ENCODE peak calls at places on chromosomes 11 and 22, in five cellular contexts. One of them, this sample, is unnamed.

GRCh38 chr11:132278801-132279574 is 908.6 kb downstream of the NTM start:
- DNase-seq in anterior cingulate cortex: no peak
- DNase-seq in MM.1S: peak; percentile 58
- DNase-seq in H7: peak; percentile 52
- DNase-seq in NCI-H1417: peak; percentile 7
- DNase-seq in this sample: no peak

GRCh38 chr11:134951305-134951700 is 539.3 kb upstream of the B3GAT1 start:
- DNase-seq in anterior cingulate cortex: peak; percentile 42
- DNase-seq in MM.1S: no peak
- DNase-seq in H7: peak; percentile 39
- DNase-seq in NCI-H1417: no peak
- DNase-seq in this sample: no peak

GRCh38 chr11:125285844-125286243 is 121.3 kb downstream of the PKNOX2 start:
- DNase-seq in anterior cingulate cortex: no peak
- DNase-seq in MM.1S: no peak
- DNase-seq in H7: no peak
- DNase-seq in NCI-H1417: no peak
- DNase-seq in this sample: no peak

GRCh38 chr11:103395612-103396011 is 286.4 kb downstream of the DYNC2H1 start:
- DNase-seq in anterior cingulate cortex: no peak
- DNase-seq in MM.1S: no peak
- DNase-seq in H7: no peak
- DNase-seq in NCI-H1417: no peak
- DNase-seq in this sample: no peak

GRCh38 chr11:72724851-72725730 is 27.1 kb downstream of the ARAP1 start:
- DNase-seq in anterior cingulate cortex: peak; percentile 19
- DNase-seq in MM.1S: peak; percentile 65
- DNase-seq in H7: peak; percentile 93
- DNase-seq in NCI-H1417: peak; percentile 82
- DNase-seq in this sample: peak; percentile 86

GRCh38 chr11:113262594-113262993 is 51.8 kb upstream of the TTC12 start:
- DNase-seq in anterior cingulate cortex: no peak
- DNase-seq in MM.1S: no peak
- DNase-seq in H7: no peak
- DNase-seq in NCI-H1417: no peak
- DNase-seq in this sample: no peak

GRCh38 chr11:112485280-112485679 is 224.6 kb upstream of the PLET1 start:
- DNase-seq in anterior cingulate cortex: no peak
- DNase-seq in MM.1S: no peak
- DNase-seq in H7: no peak
- DNase-seq in NCI-H1417: no peak
- DNase-seq in this sample: no peak

GRCh38 chr11:44577231-44577834 is 11.9 kb downstream of the CD82 start:
- DNase-seq in anterior cingulate cortex: no peak
- DNase-seq in MM.1S: no peak
- DNase-seq in H7: peak; percentile 32
- DNase-seq in NCI-H1417: no peak
- DNase-seq in this sample: no peak

GRCh38 chr22:27677895-27678458 is 123.6 kb downstream of the MN1 start:
- DNase-seq in anterior cingulate cortex: no peak
- DNase-seq in MM.1S: no peak
- DNase-seq in H7: peak; percentile 8
- DNase-seq in NCI-H1417: no peak
- DNase-seq in this sample: no peak

GRCh38 chr11:96065379-96065778 is 141.5 kb upstream of the MTMR2 start:
- DNase-seq in anterior cingulate cortex: no peak
- DNase-seq in MM.1S: no peak
- DNase-seq in H7: no peak
- DNase-seq in NCI-H1417: no peak
- DNase-seq in this sample: no peak

GRCh38 chr11:112784323-112785073 is 176.7 kb upstream of the NCAM1 start:
- DNase-seq in anterior cingulate cortex: peak; percentile 56
- DNase-seq in MM.1S: no peak
- DNase-seq in H7: peak; percentile 75
- DNase-seq in NCI-H1417: no peak
- DNase-seq in this sample: peak; percentile 71

GRCh38 chr22:38481871-38482332 is 14.0 kb downstream of the KDELR3 start:
- DNase-seq in anterior cingulate cortex: no peak
- DNase-seq in MM.1S: no peak
- DNase-seq in H7: no peak
- DNase-seq in NCI-H1417: no peak
- DNase-seq in this sample: no peak

GRCh38 chr11:57353461-57354251 is 15.5 kb downstream of the P2RX3 start:
- DNase-seq in anterior cingulate cortex: no peak
- DNase-seq in MM.1S: no peak
- DNase-seq in H7: no peak
- DNase-seq in NCI-H1417: no peak
- DNase-seq in this sample: no peak

GRCh38 chr22:35444685-35445399 is 44.9 kb downstream of the MCM5 start:
- DNase-seq in anterior cingulate cortex: no peak
- DNase-seq in MM.1S: no peak
- DNase-seq in H7: no peak
- DNase-seq in NCI-H1417: no peak
- DNase-seq in this sample: no peak

GRCh38 chr11:119371778-119372182 is 9.7 kb downstream of the USP2 start:
- DNase-seq in anterior cingulate cortex: peak; percentile 46
- DNase-seq in MM.1S: no peak
- DNase-seq in H7: no peak
- DNase-seq in NCI-H1417: peak; percentile 28
- DNase-seq in this sample: no peak

GRCh38 chr11:2041963-2042362 is 44.3 kb upstream of the H19 start:
- DNase-seq in anterior cingulate cortex: no peak
- DNase-seq in MM.1S: no peak
- DNase-seq in H7: no peak
- DNase-seq in NCI-H1417: no peak
- DNase-seq in this sample: no peak

GRCh38 chr11:91907225-91907624 is 317.4 kb upstream of the FAT3 start:
- DNase-seq in anterior cingulate cortex: no peak
- DNase-seq in MM.1S: no peak
- DNase-seq in H7: no peak
- DNase-seq in NCI-H1417: no peak
- DNase-seq in this sample: no peak

GRCh38 chr11:93225642-93226041 is 27.9 kb upstream of the SLC36A4 start:
- DNase-seq in anterior cingulate cortex: peak; percentile 7
- DNase-seq in MM.1S: no peak
- DNase-seq in H7: no peak
- DNase-seq in NCI-H1417: peak; percentile 35
- DNase-seq in this sample: peak; percentile 90

GRCh38 chr11:121557348-121557747 is 104.6 kb upstream of the SORL1-AS1 start:
- DNase-seq in anterior cingulate cortex: no peak
- DNase-seq in MM.1S: no peak
- DNase-seq in H7: no peak
- DNase-seq in NCI-H1417: no peak
- DNase-seq in this sample: no peak

GRCh38 chr11:46918087-46918751 is at the start of gene LRP4:
- DNase-seq in anterior cingulate cortex: no peak
- DNase-seq in MM.1S: peak; percentile 49
- DNase-seq in H7: peak; percentile 97
- DNase-seq in NCI-H1417: peak; percentile 43
- DNase-seq in this sample: no peak

GRCh38 chr11:122998727-122999370 is 17.2 kb upstream of the BSX start:
- DNase-seq in anterior cingulate cortex: no peak
- DNase-seq in MM.1S: no peak
- DNase-seq in H7: no peak
- DNase-seq in NCI-H1417: no peak
- DNase-seq in this sample: no peak

GRCh38 chr11:74288161-74288560 is 23.3 kb downstream of the P4HA3 start:
- DNase-seq in anterior cingulate cortex: no peak
- DNase-seq in MM.1S: no peak
- DNase-seq in H7: no peak
- DNase-seq in NCI-H1417: no peak
- DNase-seq in this sample: no peak

GRCh38 chr22:27212081-27212480 is 554.7 kb downstream of the MIAT start:
- DNase-seq in anterior cingulate cortex: no peak
- DNase-seq in MM.1S: no peak
- DNase-seq in H7: no peak
- DNase-seq in NCI-H1417: no peak
- DNase-seq in this sample: no peak

GRCh38 chr22:24803064-24803542 is 2.9 kb upstream of the SGSM1 start:
- DNase-seq in anterior cingulate cortex: peak; percentile 49
- DNase-seq in MM.1S: peak; percentile 32
- DNase-seq in H7: peak; percentile 90
- DNase-seq in NCI-H1417: no peak
- DNase-seq in this sample: no peak

GRCh38 chr11:60265373-60266214 is 14.9 kb upstream of the MS4A4A start:
- DNase-seq in anterior cingulate cortex: no peak
- DNase-seq in MM.1S: peak; percentile 38
- DNase-seq in H7: peak; percentile 12
- DNase-seq in NCI-H1417: peak; percentile 49
- DNase-seq in this sample: no peak

GRCh38 chr11:7896026-7896785 is 34.9 kb downstream of the OR10A6 start:
- DNase-seq in anterior cingulate cortex: no peak
- DNase-seq in MM.1S: no peak
- DNase-seq in H7: no peak
- DNase-seq in NCI-H1417: no peak
- DNase-seq in this sample: no peak

GRCh38 chr11:59012942-59013256 is 73.2 kb upstream of the GLYATL1B start:
- DNase-seq in anterior cingulate cortex: no peak
- DNase-seq in MM.1S: no peak
- DNase-seq in H7: no peak
- DNase-seq in NCI-H1417: no peak
- DNase-seq in this sample: no peak

GRCh38 chr11:107496011-107496410 is 38.4 kb upstream of the CWF19L2 start:
- DNase-seq in anterior cingulate cortex: no peak
- DNase-seq in MM.1S: no peak
- DNase-seq in H7: no peak
- DNase-seq in NCI-H1417: no peak
- DNase-seq in this sample: peak; percentile 9

GRCh38 chr11:33669598-33670249 is 30.9 kb downstream of the C11orf91 start:
- DNase-seq in anterior cingulate cortex: no peak
- DNase-seq in MM.1S: no peak
- DNase-seq in H7: no peak
- DNase-seq in NCI-H1417: no peak
- DNase-seq in this sample: no peak

GRCh38 chr22:49193348-49193747 is 634.3 kb downstream of the BRD1 start:
- DNase-seq in anterior cingulate cortex: no peak
- DNase-seq in MM.1S: no peak
- DNase-seq in H7: no peak
- DNase-seq in NCI-H1417: no peak
- DNase-seq in this sample: no peak

GRCh38 chr11:45578286-45578685 is 87.1 kb downstream of the CHST1 start:
- DNase-seq in anterior cingulate cortex: no peak
- DNase-seq in MM.1S: no peak
- DNase-seq in H7: no peak
- DNase-seq in NCI-H1417: peak; percentile 7
- DNase-seq in this sample: no peak

GRCh38 chr22:26684173-26684572 is 26.8 kb downstream of the MIAT start:
- DNase-seq in anterior cingulate cortex: no peak
- DNase-seq in MM.1S: no peak
- DNase-seq in H7: no peak
- DNase-seq in NCI-H1417: peak; percentile 11
- DNase-seq in this sample: no peak

GRCh38 chr11:63553759-63554158 is 9.4 kb downstream of the PLAAT2 start:
- DNase-seq in anterior cingulate cortex: no peak
- DNase-seq in MM.1S: peak; percentile 12
- DNase-seq in H7: no peak
- DNase-seq in NCI-H1417: no peak
- DNase-seq in this sample: no peak

GRCh38 chr11:12853652-12854296 is 155.3 kb upstream of the RASSF10 start:
- DNase-seq in anterior cingulate cortex: no peak
- DNase-seq in MM.1S: no peak
- DNase-seq in H7: no peak
- DNase-seq in NCI-H1417: no peak
- DNase-seq in this sample: no peak

This sample was measured in DMS79.